ENCODE peak calls at places on chromosomes 2 and 18, in five cellular contexts. P is heart left ventricle, Q is IMR-90, A is PC-3, X is ovary. S is an unnamed sample. For H3K4me1, the result is how much of the 10 kb centered on the place peaks cover.

GRCh38 chr2:167582619-167583018 is 664.8 kb downstream of the STK39 start:
- DNase-seq in P (no peak), Q (no peak), A (no peak), X (no peak), S (no peak)

GRCh38 chr2:20940856-20941255 is 103.0 kb downstream of the APOB start:
- DNase-seq in P (no peak), Q (no peak), A (no peak), X (no peak), S (no peak)

GRCh38 chr2:1481406-1482252 is 68.4 kb downstream of the TPO start:
- DNase-seq in P (no peak), Q (no peak), A (no peak), X (no peak), S (no peak)

GRCh38 chr18:25737710-25738251 is 352.6 kb downstream of the SS18 start:
- DNase-seq in P (no peak), Q (peak), A (peak), X (no peak), S (no peak)

GRCh38 chr18:80213173-80213572 is 34.1 kb downstream of the PARD6G start:
- DNase-seq in P (no peak), Q (no peak), A (no peak), X (no peak), S (no peak)

GRCh38 chr2:150526827-150527226 is 39.4 kb upstream of the RND3 start:
- DNase-seq in P (no peak), Q (peak), A (peak), X (no peak), S (no peak)

GRCh38 chr2:54106631-54107454 is 8.6 kb upstream of the ACYP2 start:
- DNase-seq in P (no peak), Q (peak), A (peak), X (peak), S (peak)

GRCh38 chr2:169776483-169776802 is 22.2 kb upstream of the SSB start:
- DNase-seq in P (no peak), Q (peak), A (no peak), X (no peak), S (no peak)

GRCh38 chr2:126717928-126718327 is 62.0 kb downstream of the GYPC start:
- DNase-seq in P (no peak), Q (no peak), A (no peak), X (no peak), S (no peak)

GRCh38 chr2:26892916-26893524 is 45.1 kb downstream of the DPYSL5 start:
- DNase-seq in P (no peak), Q (no peak), A (no peak), X (no peak), S (no peak)

GRCh38 chr2:51995293-51995692 is 963.4 kb upstream of the NRXN1 start:
- DNase-seq in P (no peak), Q (peak), A (peak), X (no peak), S (no peak)

GRCh38 chr2:58304843-58305242 is 63.7 kb upstream of the FANCL start:
- DNase-seq in P (no peak), Q (no peak), A (no peak), X (no peak), S (no peak)

DNA sequence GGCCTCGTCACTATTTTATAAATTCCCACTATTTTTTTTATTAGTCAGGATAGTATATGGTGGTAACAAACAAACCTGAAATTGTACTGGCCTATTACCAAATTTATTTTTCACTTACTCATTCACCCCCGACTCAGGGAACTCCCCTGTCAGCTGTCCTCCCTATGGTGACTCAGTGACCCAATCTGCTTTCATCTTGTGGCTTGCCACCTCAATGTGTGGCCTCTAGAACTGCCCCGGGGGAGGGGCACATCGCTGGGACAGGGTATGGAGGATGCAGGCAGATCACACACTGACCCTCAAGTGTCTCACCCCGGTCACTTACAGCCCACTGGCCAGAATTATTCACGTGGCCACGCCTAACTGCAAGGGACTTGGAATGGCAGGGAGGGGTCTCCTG is 71.6 kb downstream of the ACTR2 start:
- DNase-seq in P (no peak), Q (peak), A (peak), X (no peak), S (no peak)
- H3K4me1 ChIP-seq in P (under half), Q (under half), A (under half), X (under half), S (under half)

GRCh38 chr2:200586644-200586975 is 796 bp downstream of the AOX1 start:
- DNase-seq in P (no peak), Q (no peak), A (no peak), X (peak), S (no peak)
- H3K27ac ChIP-seq in P (peak), Q (no peak), A (no peak), X (peak), S (no peak)

GRCh38 chr2:55936351-55936750 is 12.8 kb upstream of the EFEMP1 start:
- DNase-seq in P (no peak), Q (peak), A (peak), X (no peak), S (no peak)
- H3K4me3 ChIP-seq in P (no peak), Q (no peak), A (no peak), X (no peak), S (no peak)

DNA sequence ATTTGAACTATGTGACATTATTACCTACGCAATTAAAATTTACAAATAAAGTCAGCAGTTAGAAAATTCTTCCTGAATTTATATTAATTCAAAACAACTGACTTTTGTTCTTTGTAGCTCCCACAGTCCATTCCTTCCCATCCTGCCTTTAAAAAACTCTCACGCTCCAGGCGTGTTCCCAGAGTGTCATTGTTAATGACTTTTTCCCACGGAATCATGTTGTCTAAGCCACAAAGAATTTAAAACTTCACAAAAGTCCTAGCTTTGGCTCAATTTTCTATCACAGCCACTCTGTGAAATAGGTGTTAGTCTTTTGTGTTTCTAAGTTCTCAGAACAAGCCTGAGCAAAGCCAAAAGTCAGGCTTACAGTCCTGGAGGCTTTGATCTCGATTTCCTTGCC is 26.5 kb downstream of the SLC1A4 start:
- DNase-seq in P (no peak), Q (no peak), A (no peak), X (no peak), S (no peak)
- H3K4me1 ChIP-seq in P (under half), Q (under half), A (under half), X (under half), S (under half)

DNA sequence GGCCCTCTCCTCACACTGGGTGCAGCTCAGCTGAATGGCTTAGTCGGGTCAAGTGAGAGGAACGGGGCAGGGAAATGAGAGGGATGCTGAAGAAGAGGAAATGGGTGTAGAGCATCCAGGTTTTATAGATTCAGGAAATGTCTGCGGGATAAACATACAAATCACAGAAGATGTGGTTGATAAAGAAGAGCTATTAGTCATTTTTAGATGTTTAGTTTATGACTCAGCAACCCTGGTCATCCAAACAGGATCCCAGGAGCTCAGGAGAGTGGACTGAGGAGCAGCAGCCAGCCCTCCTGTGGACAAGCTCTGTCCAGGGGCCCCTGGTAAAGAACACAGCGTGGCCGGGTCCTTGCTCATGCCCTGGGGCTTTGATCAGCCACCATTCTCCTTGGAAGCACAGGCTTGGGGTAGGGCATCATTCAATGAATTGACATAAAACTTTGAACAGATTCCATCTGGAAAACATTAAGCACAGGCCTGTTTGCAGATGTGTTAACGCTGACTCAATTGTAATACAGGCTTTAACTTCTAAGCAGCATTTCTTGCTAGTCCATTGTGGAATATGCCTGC is 83.0 kb downstream of the NPAS2 start:
- DNase-seq in P (no peak), Q (peak), A (peak), X (no peak), S (no peak)
- H3K27ac ChIP-seq in P (peak), Q (peak), A (peak), X (no peak), S (no peak)

GRCh38 chr2:12074126-12074883 is 327.9 kb downstream of the LPIN1 start:
- DNase-seq in P (no peak), Q (no peak), A (no peak), X (no peak), S (no peak)
- H3K4me3 ChIP-seq in P (no peak), Q (no peak), A (no peak), X (no peak), S (no peak)

GRCh38 chr18:75226301-75226955 is 15.8 kb downstream of the TSHZ1 start:
- DNase-seq in P (no peak), Q (peak), A (no peak), X (no peak), S (no peak)
- H3K4me1 ChIP-seq in P (under half), Q (under half), A (under half), X (under half), S (under half)

DNA sequence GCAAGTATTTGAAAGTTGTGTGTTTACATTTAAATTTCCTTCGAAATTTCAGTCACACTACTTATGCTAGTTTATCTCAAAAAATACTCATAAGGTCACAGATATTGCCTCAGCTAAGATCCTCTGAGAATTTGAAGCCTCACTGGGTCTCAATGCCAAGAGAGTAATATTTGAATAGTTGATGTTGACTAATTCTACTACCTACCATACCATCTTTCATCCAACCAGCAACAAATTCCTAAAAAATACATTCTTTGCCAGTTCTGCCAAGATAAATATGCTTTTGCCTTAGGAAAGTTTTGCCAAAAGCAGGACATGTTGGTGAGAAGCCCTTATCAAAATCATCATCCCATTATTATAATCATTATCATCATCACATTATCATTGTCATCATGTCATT is 544.6 kb upstream of the ZEB2 start:
- DNase-seq in P (no peak), Q (peak), A (no peak), X (no peak), S (no peak)
- H3K27ac ChIP-seq in P (no peak), Q (no peak), A (no peak), X (no peak), S (no peak)

GRCh38 chr18:58583569-58583968 is 45.3 kb downstream of the ALPK2 start:
- DNase-seq in P (no peak), Q (no peak), A (no peak), X (no peak), S (no peak)
- H3K4me3 ChIP-seq in P (no peak), Q (no peak), A (no peak), X (no peak), S (no peak)